ENCODE peak calls at places on chromosomes 4 and X, in seven cellular contexts. One of them, this sample, is unnamed.

GRCh38 chr4:7415927-7416686 is 18.6 kb downstream of the PSAPL1 start:
- DNase-seq in HTR-8/SVneo: no peak
- DNase-seq in NCI-H774: no peak
- DNase-seq in progenitor cell of endocrine pancreas: no peak
- DNase-seq in aorta: peak
- DNase-seq in choroid plexus epithelial cell: no peak
- DNase-seq in iPS-NIHi11: no peak
- DNase-seq in this sample: no peak

GRCh38 chrX:43882294-43882681 is at the start of gene MAOB:
- DNase-seq in HTR-8/SVneo: no peak
- DNase-seq in NCI-H774: no peak
- DNase-seq in progenitor cell of endocrine pancreas: no peak
- DNase-seq in aorta: peak
- DNase-seq in choroid plexus epithelial cell: no peak
- DNase-seq in iPS-NIHi11: peak
- DNase-seq in this sample: no peak

GRCh38 chr4:110510955-110511544 is 35.1 kb downstream of the ENPEP start:
- DNase-seq in HTR-8/SVneo: peak
- DNase-seq in NCI-H774: peak
- DNase-seq in progenitor cell of endocrine pancreas: no peak
- DNase-seq in aorta: no peak
- DNase-seq in choroid plexus epithelial cell: peak
- DNase-seq in iPS-NIHi11: peak
- DNase-seq in this sample: peak

GRCh38 chrX:42247241-42247640 is 323.9 kb upstream of the CASK start:
- DNase-seq in HTR-8/SVneo: no peak
- DNase-seq in NCI-H774: no peak
- DNase-seq in progenitor cell of endocrine pancreas: no peak
- DNase-seq in aorta: no peak
- DNase-seq in choroid plexus epithelial cell: peak
- DNase-seq in iPS-NIHi11: no peak
- DNase-seq in this sample: no peak

GRCh38 chrX:136708348-136708747 is 60.4 kb downstream of the CD40LG start:
- DNase-seq in HTR-8/SVneo: no peak
- DNase-seq in NCI-H774: no peak
- DNase-seq in progenitor cell of endocrine pancreas: no peak
- DNase-seq in aorta: no peak
- DNase-seq in choroid plexus epithelial cell: peak
- DNase-seq in iPS-NIHi11: no peak
- DNase-seq in this sample: no peak

GRCh38 chr4:170083546-170083945 is 6.2 kb downstream of the AADAT start:
- DNase-seq in HTR-8/SVneo: no peak
- DNase-seq in NCI-H774: no peak
- DNase-seq in progenitor cell of endocrine pancreas: no peak
- DNase-seq in aorta: no peak
- DNase-seq in choroid plexus epithelial cell: no peak
- DNase-seq in iPS-NIHi11: no peak
- DNase-seq in this sample: no peak

GRCh38 chrX:123263246-123263757 is 79.2 kb downstream of the GRIA3 start:
- DNase-seq in HTR-8/SVneo: no peak
- DNase-seq in NCI-H774: no peak
- DNase-seq in progenitor cell of endocrine pancreas: no peak
- DNase-seq in aorta: no peak
- DNase-seq in choroid plexus epithelial cell: no peak
- DNase-seq in iPS-NIHi11: no peak
- DNase-seq in this sample: no peak

GRCh38 chr4:174449152-174449551 is 73.1 kb downstream of the HPGD start:
- DNase-seq in HTR-8/SVneo: no peak
- DNase-seq in NCI-H774: no peak
- DNase-seq in progenitor cell of endocrine pancreas: no peak
- DNase-seq in aorta: no peak
- DNase-seq in choroid plexus epithelial cell: no peak
- DNase-seq in iPS-NIHi11: no peak
- DNase-seq in this sample: no peak

GRCh38 chr4:37891221-37892159 is 606 bp downstream of the TBC1D1 start:
- DNase-seq in HTR-8/SVneo: peak
- DNase-seq in NCI-H774: peak
- DNase-seq in progenitor cell of endocrine pancreas: no peak
- DNase-seq in aorta: peak
- DNase-seq in choroid plexus epithelial cell: peak
- DNase-seq in iPS-NIHi11: peak
- DNase-seq in this sample: peak

This sample was measured in NCI-H510A.